ENCODE peak calls at places on chromosomes 11 and 22, in nine cellular contexts. Y is nucleus accumbens; R is stimulated activated CD4-positive, alpha-beta T cell treated with anti-CD3 and anti-CD28 coated beads, Interleukin-15, amount 100 ng/mL, for 1 hour; G is Calu3; J is pancreas; I is stimulated activated CD8-positive, alpha-beta memory T cell treated with anti-CD3 and anti-CD28 coated beads, Interleukin-7, amount 100 ng/mL, for 1 hour; M is NCI-H1105 treated with DMSO at 0.1 percent for 48 hours; Z is AG08395; O is putamen. E is an unnamed sample.

GRCh38 chr22:47029244-47030001 is 267.0 kb downstream of the TBC1D22A start:
- DNase-seq in R (no peak), O (no peak), J (no peak), M (no peak), Y (no peak), G (no peak), Z (no peak), I (no peak), E (no peak)

GRCh38 chr22:43796567-43796966 is 15.5 kb downstream of the EFCAB6 start:
- DNase-seq in R (no peak), G (no peak), M (peak), Z (peak), I (no peak), Y (no peak), O (peak), J (no peak), E (no peak)

GRCh38 chr11:62875698-62876483 is 4.8 kb upstream of the SLC3A2 start:
- DNase-seq in M (no peak), I (no peak), Y (no peak), J (no peak), G (peak), O (no peak), Z (no peak), R (no peak), E (no peak)

GRCh38 chr11:12414641-12415040 is 37.3 kb downstream of the PARVA start:
- DNase-seq in G (no peak), J (no peak), Y (no peak), M (no peak), I (no peak), Z (peak), R (no peak), O (no peak), E (no peak)

GRCh38 chr11:21316591-21316990 is 647.2 kb downstream of the NELL1 start:
- DNase-seq in O (no peak), M (no peak), G (no peak), Y (no peak), R (no peak), J (no peak), I (no peak), Z (no peak), E (no peak)

GRCh38 chr22:24433868-24434471 is 6.6 kb downstream of the ADORA2A start:
- DNase-seq in O (no peak), M (no peak), G (no peak), Y (no peak), R (no peak), Z (peak), I (no peak), J (no peak), E (peak)

GRCh38 chr11:118234833-118235232 is 10.0 kb upstream of the JAML start:
- DNase-seq in R (no peak), I (no peak), J (no peak), O (no peak), Y (no peak), M (no peak), G (no peak), Z (no peak), E (no peak)

GRCh38 chr11:112961751-112962747 is 829 bp downstream of the NCAM1 start:
- DNase-seq in O (peak), I (no peak), Z (no peak), J (peak), R (no peak), Y (peak), G (no peak), M (peak), E (no peak)

GRCh38 chr11:61141601-61142028 is 19.6 kb downstream of the VPS37C start:
- DNase-seq in I (no peak), Y (no peak), R (no peak), Z (no peak), J (peak), M (peak), G (peak), O (no peak), E (peak)

GRCh38 chr11:14499178-14499559 is 442 bp downstream of the COPB1 start:
- DNase-seq in M (no peak), I (peak), J (no peak), Z (peak), Y (no peak), G (peak), O (no peak), R (no peak), E (no peak)

GRCh38 chr11:115168229-115168671 is 336.0 kb downstream of the CADM1 start:
- DNase-seq in I (no peak), G (no peak), O (no peak), Z (peak), M (peak), J (no peak), Y (no peak), R (no peak), E (no peak)

GRCh38 chr11:3626250-3626960 is 15.4 kb downstream of the ART5 start:
- DNase-seq in Z (no peak), I (no peak), R (no peak), M (no peak), Y (no peak), O (no peak), J (no peak), G (no peak), E (no peak)

GRCh38 chr11:28447226-28447625 is 339.0 kb downstream of the METTL15 start:
- DNase-seq in G (no peak), I (no peak), Z (no peak), Y (no peak), O (no peak), M (no peak), R (no peak), J (no peak), E (no peak)

GRCh38 chr11:12069053-12069676 is 41.2 kb upstream of the MICAL2 start:
- DNase-seq in M (no peak), Y (no peak), Z (no peak), G (no peak), J (no peak), R (no peak), I (no peak), O (no peak), E (no peak)

GRCh38 chr11:11400121-11400520 is 47.1 kb upstream of the CSNK2A3 start:
- DNase-seq in J (no peak), G (no peak), O (no peak), R (no peak), Y (no peak), I (no peak), M (no peak), Z (no peak), E (no peak)

GRCh38 chr22:41834005-41834975 is 1.4 kb downstream of the SREBF2 start:
- DNase-seq in I (no peak), Y (no peak), R (no peak), J (no peak), Z (no peak), O (no peak), M (peak), G (no peak), E (no peak)

GRCh38 chr22:37457093-37457893 is 28.9 kb downstream of the MFNG start:
- DNase-seq in O (peak), Y (peak), J (peak), G (peak), M (peak), R (peak), I (peak), Z (peak), E (no peak)

GRCh38 chr22:46881373-46882118 is 119.1 kb downstream of the TBC1D22A start:
- DNase-seq in O (no peak), J (no peak), Y (no peak), G (no peak), R (no peak), Z (peak), I (no peak), M (no peak), E (no peak)

E was measured in upper lobe of left lung.